ENCODE peak calls at places on chromosomes 11 and 22, in five cellular contexts. One of them, this sample, is unnamed. For H3K4me1 and H3K9me3, the result is how much of the 10 kb centered on the place peaks cover.

GRCh38 chr22:27461470-27461869 is 340.1 kb downstream of the MN1 start:
- DNase-seq in effector memory CD4-positive, alpha-beta T cell: no peak
- DNase-seq in right lobe of liver: no peak
- DNase-seq in uterus: no peak
- DNase-seq in right cardiac atrium: no peak
- DNase-seq in this sample: peak

GRCh38 chr11:102111011-102111786 is 952 bp downstream of the YAP1 start:
- DNase-seq in right cardiac atrium: peak
- DNase-seq in effector memory CD4-positive, alpha-beta T cell: no peak
- DNase-seq in right lobe of liver: peak
- DNase-seq in uterus: peak
- DNase-seq in this sample: peak

GRCh38 chr11:79080506-79080905 is 360.3 kb downstream of the TENM4 start:
- DNase-seq in right lobe of liver: no peak
- DNase-seq in right cardiac atrium: no peak
- DNase-seq in uterus: no peak
- DNase-seq in effector memory CD4-positive, alpha-beta T cell: no peak
- DNase-seq in this sample: no peak

GRCh38 chr11:76787911-76788596 is 4.9 kb downstream of the TSKU start:
- DNase-seq in right cardiac atrium: peak
- DNase-seq in effector memory CD4-positive, alpha-beta T cell: no peak
- DNase-seq in right lobe of liver: no peak
- DNase-seq in uterus: peak
- DNase-seq in this sample: no peak

GRCh38 chr11:69295995-69296889 is 2.3 kb downstream of the MYEOV start:
- DNase-seq in uterus: no peak
- DNase-seq in right lobe of liver: peak
- DNase-seq in right cardiac atrium: peak
- DNase-seq in effector memory CD4-positive, alpha-beta T cell: no peak
- DNase-seq in this sample: no peak

GRCh38 chr22:29268511-29269229 is 602 bp downstream of the EWSR1 start:
- DNase-seq in effector memory CD4-positive, alpha-beta T cell: peak
- DNase-seq in right cardiac atrium: peak
- DNase-seq in uterus: peak
- DNase-seq in right lobe of liver: peak
- DNase-seq in this sample: peak

GRCh38 chr22:49689255-49689770 is 138.4 kb downstream of the BRD1 start:
- DNase-seq in right lobe of liver: no peak
- DNase-seq in uterus: no peak
- DNase-seq in right cardiac atrium: no peak
- DNase-seq in effector memory CD4-positive, alpha-beta T cell: no peak
- DNase-seq in this sample: no peak

GRCh38 chr11:79413258-79413657 is 27.6 kb downstream of the TENM4 start:
- DNase-seq in effector memory CD4-positive, alpha-beta T cell: no peak
- DNase-seq in right lobe of liver: no peak
- DNase-seq in right cardiac atrium: peak
- DNase-seq in uterus: peak
- DNase-seq in this sample: no peak

GRCh38 chr22:37037669-37038068 is 13.9 kb upstream of the KCTD17 start:
- DNase-seq in uterus: no peak
- DNase-seq in effector memory CD4-positive, alpha-beta T cell: no peak
- DNase-seq in right cardiac atrium: no peak
- DNase-seq in right lobe of liver: no peak
- DNase-seq in this sample: no peak

GRCh38 chr11:44621784-44622183 is 56.3 kb downstream of the CD82 start:
- DNase-seq in effector memory CD4-positive, alpha-beta T cell: no peak
- DNase-seq in right cardiac atrium: no peak
- DNase-seq in right lobe of liver: peak
- DNase-seq in uterus: peak
- DNase-seq in this sample: no peak

GRCh38 chr22:36212896-36213295 is 11.3 kb upstream of the APOL4 start:
- DNase-seq in right lobe of liver: no peak
- DNase-seq in right cardiac atrium: no peak
- DNase-seq in effector memory CD4-positive, alpha-beta T cell: no peak
- DNase-seq in uterus: no peak
- DNase-seq in this sample: no peak

GRCh38 chr11:36264601-36265344 is 24.5 kb downstream of the COMMD9 start:
- DNase-seq in right lobe of liver: no peak
- DNase-seq in effector memory CD4-positive, alpha-beta T cell: no peak
- DNase-seq in uterus: no peak
- DNase-seq in right cardiac atrium: no peak
- DNase-seq in this sample: no peak

GRCh38 chr11:77188323-77188911 is 60.4 kb downstream of the MYO7A start:
- DNase-seq in effector memory CD4-positive, alpha-beta T cell: peak
- DNase-seq in right cardiac atrium: peak
- DNase-seq in right lobe of liver: peak
- DNase-seq in uterus: peak
- DNase-seq in this sample: peak

GRCh38 chr11:2930705-2931415 is 1.6 kb upstream of the PHLDA2 start:
- DNase-seq in right lobe of liver: peak
- DNase-seq in uterus: no peak
- DNase-seq in effector memory CD4-positive, alpha-beta T cell: no peak
- DNase-seq in right cardiac atrium: peak
- DNase-seq in this sample: no peak

GRCh38 chr11:35163707-35164496 is 24.9 kb downstream of the CD44 start:
- DNase-seq in right lobe of liver: no peak
- DNase-seq in right cardiac atrium: no peak
- DNase-seq in uterus: no peak
- DNase-seq in effector memory CD4-positive, alpha-beta T cell: no peak
- DNase-seq in this sample: no peak

GRCh38 chr11:84558085-84558905 is 1068.8 kb downstream of the DLG2 start:
- DNase-seq in uterus: no peak
- DNase-seq in effector memory CD4-positive, alpha-beta T cell: no peak
- DNase-seq in right lobe of liver: no peak
- DNase-seq in right cardiac atrium: peak
- DNase-seq in this sample: peak

GRCh38 chr11:11504071-11504470 is 117.7 kb downstream of the GALNT18 start:
- DNase-seq in effector memory CD4-positive, alpha-beta T cell: no peak
- DNase-seq in uterus: no peak
- DNase-seq in right lobe of liver: no peak
- DNase-seq in right cardiac atrium: no peak
- DNase-seq in this sample: no peak

GRCh38 chr11:11499300-11499699 is 122.5 kb downstream of the GALNT18 start:
- DNase-seq in effector memory CD4-positive, alpha-beta T cell: no peak
- DNase-seq in right cardiac atrium: no peak
- DNase-seq in right lobe of liver: no peak
- DNase-seq in uterus: no peak
- DNase-seq in this sample: no peak

GRCh38 chr11:11502303-11502828 is 119.4 kb downstream of the GALNT18 start:
- DNase-seq in uterus: no peak
- DNase-seq in right cardiac atrium: no peak
- DNase-seq in effector memory CD4-positive, alpha-beta T cell: no peak
- DNase-seq in right lobe of liver: no peak
- DNase-seq in this sample: no peak

GRCh38 chr11:11500744-11501487 is 120.9 kb downstream of the GALNT18 start:
- DNase-seq in right lobe of liver: no peak
- DNase-seq in uterus: no peak
- DNase-seq in effector memory CD4-positive, alpha-beta T cell: no peak
- DNase-seq in right cardiac atrium: no peak
- DNase-seq in this sample: no peak

GRCh38 chr11:11501546-11502274 is 120.1 kb downstream of the GALNT18 start:
- DNase-seq in right cardiac atrium: no peak
- DNase-seq in uterus: no peak
- DNase-seq in effector memory CD4-positive, alpha-beta T cell: no peak
- DNase-seq in right lobe of liver: no peak
- DNase-seq in this sample: no peak
- H3K4me1 ChIP-seq in right cardiac atrium: under half
- H3K4me1 ChIP-seq in uterus: under half
- H3K4me1 ChIP-seq in effector memory CD4-positive, alpha-beta T cell: under half
- H3K4me1 ChIP-seq in right lobe of liver: under half
- H3K4me1 ChIP-seq in this sample: under half

GRCh38 chr22:48199667-48200066 is 1437.2 kb downstream of the TBC1D22A start:
- DNase-seq in effector memory CD4-positive, alpha-beta T cell: no peak
- DNase-seq in right cardiac atrium: no peak
- DNase-seq in right lobe of liver: no peak
- DNase-seq in uterus: no peak
- DNase-seq in this sample: no peak

GRCh38 chr22:48208894-48209293 is 1446.4 kb downstream of the TBC1D22A start:
- DNase-seq in right cardiac atrium: no peak
- DNase-seq in effector memory CD4-positive, alpha-beta T cell: no peak
- DNase-seq in right lobe of liver: no peak
- DNase-seq in uterus: no peak
- DNase-seq in this sample: no peak

GRCh38 chr22:48209473-48210271 is 1447.2 kb downstream of the TBC1D22A start:
- DNase-seq in effector memory CD4-positive, alpha-beta T cell: no peak
- DNase-seq in right lobe of liver: no peak
- DNase-seq in uterus: no peak
- DNase-seq in right cardiac atrium: no peak
- DNase-seq in this sample: no peak

GRCh38 chr22:48205790-48206189 is 1443.3 kb downstream of the TBC1D22A start:
- DNase-seq in effector memory CD4-positive, alpha-beta T cell: no peak
- DNase-seq in right lobe of liver: no peak
- DNase-seq in right cardiac atrium: no peak
- DNase-seq in uterus: no peak
- DNase-seq in this sample: no peak

DNA sequence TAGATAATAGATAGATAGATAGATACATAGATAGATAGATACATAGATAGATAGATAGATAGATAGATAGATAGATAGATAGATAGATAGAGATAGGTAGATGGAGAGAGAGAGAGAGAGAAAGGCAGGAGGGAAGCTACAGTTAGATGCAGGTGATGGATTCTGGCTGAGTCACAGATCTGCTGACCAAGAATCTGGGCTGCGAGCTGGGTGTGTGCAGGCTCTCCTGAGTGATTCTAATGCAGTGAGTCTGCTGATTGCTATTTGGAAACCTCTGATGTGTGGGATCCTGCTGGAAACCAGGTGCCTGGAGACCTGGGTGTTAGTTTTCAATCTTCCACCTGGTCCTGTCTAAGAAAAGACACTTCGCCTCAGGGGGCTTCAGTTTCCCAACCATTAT is 1441.8 kb downstream of the TBC1D22A start:
- DNase-seq in effector memory CD4-positive, alpha-beta T cell: no peak
- DNase-seq in right cardiac atrium: no peak
- DNase-seq in uterus: no peak
- DNase-seq in right lobe of liver: no peak
- DNase-seq in this sample: no peak
- H3K9me3 ChIP-seq in effector memory CD4-positive, alpha-beta T cell: under half
- H3K9me3 ChIP-seq in right cardiac atrium: under half
- H3K9me3 ChIP-seq in uterus: under half
- H3K9me3 ChIP-seq in right lobe of liver: under half
- H3K9me3 ChIP-seq in this sample: under half

GRCh38 chr11:117928818-117929567 is at the start of gene TMPRSS13:
- DNase-seq in right cardiac atrium: no peak
- DNase-seq in right lobe of liver: no peak
- DNase-seq in effector memory CD4-positive, alpha-beta T cell: no peak
- DNase-seq in uterus: no peak
- DNase-seq in this sample: no peak
- H3K4me3 ChIP-seq in right cardiac atrium: no peak
- H3K4me3 ChIP-seq in right lobe of liver: no peak
- H3K4me3 ChIP-seq in effector memory CD4-positive, alpha-beta T cell: no peak
- H3K4me3 ChIP-seq in uterus: no peak
- H3K4me3 ChIP-seq in this sample: no peak

GRCh38 chr11:67412495-67413179 is 2.8 kb upstream of the CARNS1 start:
- DNase-seq in uterus: no peak
- DNase-seq in effector memory CD4-positive, alpha-beta T cell: no peak
- DNase-seq in right cardiac atrium: no peak
- DNase-seq in right lobe of liver: no peak
- DNase-seq in this sample: no peak
- H3K4me1 ChIP-seq in uterus: under half
- H3K4me1 ChIP-seq in effector memory CD4-positive, alpha-beta T cell: half or more
- H3K4me1 ChIP-seq in right cardiac atrium: under half
- H3K4me1 ChIP-seq in right lobe of liver: under half
- H3K4me1 ChIP-seq in this sample: under half

DNA sequence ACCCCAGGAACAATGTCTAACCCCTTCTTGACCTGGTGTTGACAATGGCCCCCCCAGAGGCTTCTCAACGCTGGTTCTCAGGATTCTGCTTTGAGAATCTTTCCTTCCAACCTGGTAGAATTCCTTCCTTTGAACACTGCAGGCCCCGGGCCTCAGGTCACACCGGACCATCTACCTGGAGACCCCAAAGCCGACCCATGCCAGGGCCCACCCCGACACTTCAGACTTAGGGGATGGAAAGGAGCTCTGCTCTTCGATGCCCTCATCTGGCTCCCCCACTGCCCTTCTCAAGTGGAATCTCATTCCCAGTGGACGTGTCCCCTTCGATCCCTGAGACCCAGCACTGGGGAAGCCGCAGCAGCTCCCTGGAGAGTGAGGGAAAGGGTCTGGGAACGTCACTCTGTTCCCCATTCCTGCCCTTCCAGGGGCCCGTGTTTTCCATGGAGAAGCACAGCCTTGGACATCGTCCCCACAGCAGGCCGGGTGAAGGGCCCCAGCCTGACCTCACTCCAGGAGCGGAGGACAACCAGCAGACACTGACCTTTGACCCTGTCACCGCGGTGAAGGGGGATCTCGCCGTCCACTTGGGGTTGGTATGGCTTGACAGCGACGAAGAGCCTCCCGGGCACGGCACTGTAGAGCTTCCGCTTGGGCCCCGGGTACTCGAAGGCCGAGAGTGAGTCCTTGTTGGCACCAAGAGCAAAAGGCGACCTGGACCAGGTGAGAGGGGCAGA is 408.3 kb downstream of the CTTN start:
- DNase-seq in uterus: no peak
- DNase-seq in effector memory CD4-positive, alpha-beta T cell: no peak
- DNase-seq in right cardiac atrium: no peak
- DNase-seq in right lobe of liver: peak
- DNase-seq in this sample: no peak
- H3K9me3 ChIP-seq in uterus: under half
- H3K9me3 ChIP-seq in effector memory CD4-positive, alpha-beta T cell: under half
- H3K9me3 ChIP-seq in right cardiac atrium: under half
- H3K9me3 ChIP-seq in right lobe of liver: under half
- H3K9me3 ChIP-seq in this sample: under half

DNA sequence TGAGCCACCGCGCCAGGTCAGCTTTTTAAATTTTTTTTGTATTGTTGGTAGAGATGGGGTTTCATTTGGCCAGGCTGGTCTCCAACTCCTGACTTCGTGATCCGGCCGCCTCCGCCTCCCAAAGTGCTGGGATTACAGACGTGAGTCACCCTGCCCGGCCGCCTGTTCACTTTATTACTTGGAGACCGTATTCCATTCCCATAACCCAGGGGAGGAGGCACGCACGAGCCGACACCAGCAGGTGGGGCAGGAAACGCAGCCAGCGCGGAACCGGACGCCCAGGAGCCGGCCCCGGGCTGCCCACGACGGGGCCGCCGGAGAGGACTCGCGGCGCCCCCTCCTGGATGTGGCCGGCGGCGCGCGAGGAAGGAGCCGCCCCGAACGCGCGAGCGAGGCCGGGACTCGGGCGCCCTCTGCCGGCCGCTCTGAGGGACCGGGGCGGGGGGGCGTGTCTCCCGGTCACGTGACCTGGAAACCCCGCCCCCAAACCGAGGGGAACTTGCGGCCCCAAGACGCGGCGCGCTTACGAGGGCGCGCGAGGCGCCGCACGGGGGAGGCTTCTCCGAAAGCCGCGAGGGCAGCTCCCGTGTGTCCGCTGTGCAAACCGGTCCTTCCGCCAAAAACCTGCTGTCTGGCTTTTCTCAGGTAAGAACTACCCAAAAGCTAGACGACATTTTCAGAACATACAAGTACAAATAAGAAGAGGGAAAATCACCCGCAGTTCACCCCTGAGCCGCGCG is 11.6 kb upstream of the RNH1 start:
- DNase-seq in right lobe of liver: peak
- DNase-seq in effector memory CD4-positive, alpha-beta T cell: peak
- DNase-seq in uterus: peak
- DNase-seq in right cardiac atrium: peak
- DNase-seq in this sample: peak
- H3K4me3 ChIP-seq in right lobe of liver: no peak
- H3K4me3 ChIP-seq in effector memory CD4-positive, alpha-beta T cell: peak
- H3K4me3 ChIP-seq in uterus: no peak
- H3K4me3 ChIP-seq in right cardiac atrium: peak
- H3K4me3 ChIP-seq in this sample: no peak